ENCODE peak calls at places on chromosomes 13 and 19, in nine cellular contexts. N, U, R, E, B, C, M, J and Z are unnamed samples.

GRCh38 chr13:106619688-106620555 is 52.0 kb upstream of the ARGLU1 start:
- DNase-seq in N (peak), U (no peak), R (peak), E (no peak), B (peak), C (no peak), M (peak), J (peak), Z (peak)

GRCh38 chr19:8081569-8082550 is 29.3 kb downstream of the CCL25 start:
- DNase-seq in N (peak), U (no peak), R (no peak), E (no peak), B (no peak), C (no peak), M (peak), J (no peak), Z (no peak)

GRCh38 chr19:44718441-44719261 is 19.7 kb downstream of the CEACAM16 start:
- DNase-seq in N (no peak), U (peak), R (no peak), E (no peak), B (no peak), C (no peak), M (peak), J (peak), Z (peak)

GRCh38 chr19:31270897-31271568 is 78.2 kb downstream of the TSHZ3 start:
- DNase-seq in N (peak), U (peak), R (no peak), E (peak), B (no peak), C (no peak), M (no peak), J (peak), Z (no peak)

GRCh38 chr19:19386373-19386869 is 19.1 kb upstream of the GATAD2A start:
- DNase-seq in N (no peak), U (no peak), R (no peak), E (peak), B (no peak), C (no peak), M (no peak), J (no peak), Z (no peak)

GRCh38 chr13:72805663-72806341 is 23.9 kb downstream of the PIBF1 start:
- DNase-seq in N (peak), U (no peak), R (no peak), E (no peak), B (no peak), C (no peak), M (peak), J (no peak), Z (no peak)

GRCh38 chr13:39538826-39539555 is 64.0 kb downstream of the LHFPL6 start:
- DNase-seq in N (peak), U (no peak), R (no peak), E (no peak), B (no peak), C (no peak), M (no peak), J (peak), Z (no peak)

GRCh38 chr13:109843695-109844094 is 57.3 kb upstream of the IRS2 start:
- DNase-seq in N (no peak), U (no peak), R (no peak), E (no peak), B (no peak), C (no peak), M (no peak), J (no peak), Z (peak)

GRCh38 chr13:78714717-78715116 is 55.8 kb upstream of the OBI1 start:
- DNase-seq in N (no peak), U (no peak), R (no peak), E (no peak), B (no peak), C (no peak), M (no peak), J (no peak), Z (no peak)

GRCh38 chr19:33005440-33005839 is 33.4 kb downstream of the FAAP24 start:
- DNase-seq in N (no peak), U (no peak), R (no peak), E (no peak), B (no peak), C (no peak), M (no peak), J (no peak), Z (no peak)

GRCh38 chr13:21106089-21106488 is 44.7 kb upstream of the LATS2 start:
- DNase-seq in N (peak), U (no peak), R (no peak), E (no peak), B (peak), C (no peak), M (no peak), J (no peak), Z (no peak)

GRCh38 chr19:31355330-31356289 is 6.4 kb upstream of the TSHZ3 start:
- DNase-seq in N (no peak), U (no peak), R (no peak), E (no peak), B (no peak), C (no peak), M (no peak), J (no peak), Z (no peak)

GRCh38 chr13:105007166-105007808 is 1528.2 kb downstream of the EFNB2 start:
- DNase-seq in N (no peak), U (no peak), R (no peak), E (no peak), B (no peak), C (no peak), M (no peak), J (no peak), Z (no peak)

GRCh38 chr13:71240906-71241305 is 626.1 kb downstream of the DACH1 start:
- DNase-seq in N (peak), U (no peak), R (peak), E (no peak), B (no peak), C (no peak), M (peak), J (no peak), Z (no peak)

GRCh38 chr13:21805733-21806132 is 134.9 kb downstream of the FGF9 start:
- DNase-seq in N (no peak), U (no peak), R (no peak), E (no peak), B (no peak), C (no peak), M (no peak), J (no peak), Z (no peak)

GRCh38 chr19:15810335-15810734 is 5.1 kb downstream of the OR10H1 start:
- DNase-seq in N (no peak), U (peak), R (no peak), E (no peak), B (no peak), C (no peak), M (peak), J (no peak), Z (peak)

GRCh38 chr13:20997301-20998061 is 63.9 kb downstream of the LATS2 start:
- DNase-seq in N (peak), U (no peak), R (no peak), E (no peak), B (peak), C (no peak), M (no peak), J (peak), Z (no peak)

GRCh38 chr13:40318366-40318765 is 348.1 kb downstream of the FOXO1 start:
- DNase-seq in N (peak), U (peak), R (no peak), E (no peak), B (no peak), C (peak), M (peak), J (no peak), Z (peak)

GRCh38 chr19:34926685-34927375 is at the start of gene ZNF30:
- DNase-seq in N (peak), U (peak), R (peak), E (peak), B (peak), C (peak), M (peak), J (peak), Z (peak)

GRCh38 chr13:26964278-26965057 is 203.9 kb upstream of the GPR12 start:
- DNase-seq in N (peak), U (no peak), R (no peak), E (no peak), B (no peak), C (no peak), M (peak), J (peak), Z (no peak)

GRCh38 chr13:48485447-48485846 is 47.4 kb downstream of the RCBTB2 start:
- DNase-seq in N (no peak), U (no peak), R (no peak), E (no peak), B (no peak), C (no peak), M (no peak), J (no peak), Z (no peak)

GRCh38 chr13:50127017-50127725 is 111.9 kb downstream of the KCNRG start:
- DNase-seq in N (peak), U (peak), R (peak), E (peak), B (no peak), C (peak), M (no peak), J (peak), Z (peak)

GRCh38 chr19:49761249-49761624 is 1.9 kb downstream of the TSKS start:
- DNase-seq in N (no peak), U (no peak), R (no peak), E (no peak), B (no peak), C (no peak), M (no peak), J (no peak), Z (no peak)

GRCh38 chr19:49758292-49758691 is 4.8 kb downstream of the TSKS start:
- DNase-seq in N (peak), U (no peak), R (no peak), E (no peak), B (peak), C (no peak), M (no peak), J (peak), Z (peak)

GRCh38 chr19:49764341-49764740 is 1.2 kb upstream of the TSKS start:
- DNase-seq in N (no peak), U (no peak), R (no peak), E (no peak), B (no peak), C (no peak), M (no peak), J (no peak), Z (no peak)

GRCh38 chr19:49763230-49763629 is at the start of gene TSKS:
- DNase-seq in N (no peak), U (no peak), R (no peak), E (no peak), B (no peak), C (no peak), M (no peak), J (no peak), Z (no peak)

GRCh38 chr19:49761625-49762311 is 1.3 kb downstream of the TSKS start:
- DNase-seq in N (peak), U (peak), R (no peak), E (no peak), B (no peak), C (no peak), M (no peak), J (peak), Z (peak)
- TF ChIP-seq CTCF in N (peak), U (peak), R (no peak), E (no peak), B (peak), C (no peak), M (no peak), J (peak), Z (peak)

GRCh38 chr19:2255982-2256685 is at the start of gene JSRP1:
- DNase-seq in N (no peak), U (no peak), R (no peak), E (peak), B (no peak), C (no peak), M (no peak), J (no peak), Z (no peak)

GRCh38 chr19:2260341-2260751 is 4.1 kb upstream of the JSRP1 start:
- DNase-seq in N (no peak), U (no peak), R (no peak), E (no peak), B (no peak), C (no peak), M (peak), J (peak), Z (no peak)

GRCh38 chr19:2259331-2259730 is 3.1 kb upstream of the JSRP1 start:
- DNase-seq in N (no peak), U (no peak), R (no peak), E (no peak), B (no peak), C (no peak), M (peak), J (no peak), Z (no peak)

GRCh38 chr19:2266183-2266993 is 10.2 kb upstream of the JSRP1 start:
- DNase-seq in N (peak), U (peak), R (peak), E (peak), B (no peak), C (no peak), M (peak), J (peak), Z (peak)

DNA sequence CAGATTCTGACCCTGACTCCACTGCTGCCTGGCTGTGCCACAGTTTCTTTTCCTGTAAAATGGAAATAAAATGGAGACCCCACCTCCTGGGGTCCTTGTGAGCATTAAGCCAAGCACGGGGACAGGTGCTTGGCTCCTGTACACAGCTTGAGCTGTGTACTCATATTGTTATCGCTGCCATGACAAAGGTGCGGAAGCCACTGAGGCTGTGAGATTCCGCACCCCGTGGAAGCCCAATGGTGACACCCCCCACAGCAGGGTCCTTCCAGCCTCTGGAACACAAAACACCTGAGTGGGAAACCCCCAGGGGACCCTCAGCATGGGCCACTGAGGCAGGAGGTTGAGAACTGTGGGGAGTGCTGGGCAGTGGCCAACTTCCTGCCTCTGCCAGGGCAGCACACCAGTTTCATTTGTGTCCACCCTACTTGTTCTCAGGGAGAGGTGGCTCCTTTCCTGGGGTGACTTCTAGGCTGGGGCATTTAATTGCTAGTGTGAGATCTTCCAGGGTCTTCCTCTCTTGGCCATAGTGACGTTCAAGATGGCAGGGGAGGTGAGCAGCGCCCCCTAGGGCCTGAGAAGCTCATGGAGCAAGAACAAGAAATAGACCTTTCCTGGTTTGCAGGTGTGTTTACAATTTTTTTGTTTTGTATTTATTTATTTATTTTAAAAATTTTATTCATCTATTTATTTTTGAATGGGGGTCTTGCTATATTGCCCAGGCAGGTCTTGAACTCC is 5.4 kb upstream of the JSRP1 start:
- DNase-seq in N (peak), U (no peak), R (no peak), E (peak), B (no peak), C (no peak), M (no peak), J (peak), Z (no peak)
- TF ChIP-seq CTCF in N (peak), U (no peak), R (peak), E (peak), B (peak), C (peak), M (peak), J (peak), Z (peak)

GRCh38 chr19:52566588-52566987 is 3.5 kb upstream of the ZNF701 start:
- DNase-seq in N (peak), U (no peak), R (no peak), E (no peak), B (no peak), C (no peak), M (peak), J (peak), Z (no peak)

GRCh38 chr19:52567921-52568320 is 2.2 kb upstream of the ZNF701 start:
- DNase-seq in N (no peak), U (no peak), R (no peak), E (no peak), B (no peak), C (no peak), M (no peak), J (no peak), Z (no peak)

GRCh38 chr19:52566121-52566520 is 4.0 kb upstream of the ZNF701 start:
- DNase-seq in N (no peak), U (no peak), R (no peak), E (no peak), B (no peak), C (no peak), M (no peak), J (no peak), Z (no peak)

GRCh38 chr19:52570005-52570861 is at the start of gene ZNF701:
- DNase-seq in N (peak), U (peak), R (peak), E (peak), B (peak), C (peak), M (peak), J (peak), Z (peak)
- TF ChIP-seq CTCF in N (peak), U (peak), R (no peak), E (peak), B (peak), C (peak), M (peak), J (peak), Z (peak)

GRCh38 chr13:112766336-112766735 is 76.5 kb downstream of the ATP11A start:
- DNase-seq in N (no peak), U (no peak), R (no peak), E (no peak), B (no peak), C (no peak), M (no peak), J (no peak), Z (no peak)
- TF ChIP-seq CTCF in N (no peak), U (no peak), R (no peak), E (no peak), B (no peak), C (no peak), M (no peak), J (no peak), Z (no peak)

GRCh38 chr13:98108330-98108729 is 34.6 kb upstream of the FARP1 start:
- DNase-seq in N (no peak), U (no peak), R (no peak), E (no peak), B (no peak), C (no peak), M (no peak), J (peak), Z (no peak)

GRCh38 chr13:98103531-98103930 is 39.4 kb upstream of the FARP1 start:
- DNase-seq in N (no peak), U (no peak), R (no peak), E (no peak), B (no peak), C (no peak), M (no peak), J (no peak), Z (no peak)

GRCh38 chr13:98105929-98106336 is 37.0 kb upstream of the FARP1 start:
- DNase-seq in N (peak), U (no peak), R (no peak), E (no peak), B (no peak), C (no peak), M (no peak), J (peak), Z (no peak)

GRCh38 chr13:98099627-98100026 is 43.3 kb upstream of the FARP1 start:
- DNase-seq in N (no peak), U (no peak), R (no peak), E (no peak), B (no peak), C (no peak), M (no peak), J (no peak), Z (no peak)

DNA sequence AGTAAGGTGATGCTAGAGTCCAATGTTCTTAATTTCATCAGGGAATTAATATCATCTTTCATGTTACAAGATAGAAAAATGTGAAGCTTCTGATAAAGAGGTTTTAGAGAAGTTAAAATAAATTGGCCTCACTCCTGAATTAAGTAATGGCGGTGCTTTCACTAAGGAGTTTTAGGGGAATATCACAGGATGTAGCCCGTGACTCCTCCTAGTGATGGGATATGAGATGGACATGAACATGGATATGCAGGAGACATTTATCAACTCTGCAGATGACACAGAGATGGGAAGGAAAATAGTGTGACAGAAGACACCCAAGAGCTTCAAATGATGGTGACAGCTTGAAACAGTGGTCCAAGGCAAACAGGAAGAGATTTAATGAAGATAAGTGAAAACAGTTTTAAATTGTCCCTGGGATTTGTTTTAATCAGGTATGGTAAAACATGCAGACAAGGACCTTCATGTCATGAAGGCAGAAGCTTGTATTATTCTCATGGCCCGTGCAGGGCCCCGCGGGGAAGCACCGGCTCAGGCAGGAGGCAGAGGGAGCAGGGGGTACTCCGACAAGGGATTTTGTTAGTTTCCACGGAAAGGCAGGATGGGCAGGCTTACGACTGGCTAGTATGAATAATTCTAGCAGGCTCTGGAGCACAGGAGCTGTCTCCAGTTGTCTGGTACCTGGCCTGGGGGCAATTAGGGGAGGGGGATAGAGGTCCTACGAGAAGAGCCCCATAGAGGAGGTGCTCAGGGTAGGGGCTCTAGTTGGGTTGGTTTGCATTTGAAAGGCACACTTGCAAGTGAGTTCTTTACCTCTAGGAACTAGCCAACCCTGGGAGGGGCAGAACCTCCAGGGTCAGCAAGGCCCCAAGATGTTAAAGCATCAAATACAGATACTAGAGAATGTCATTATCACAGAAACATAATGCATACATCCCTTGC is 38.7 kb upstream of the FARP1 start:
- DNase-seq in N (peak), U (no peak), R (no peak), E (no peak), B (no peak), C (no peak), M (peak), J (peak), Z (no peak)
- TF ChIP-seq CTCF in N (peak), U (no peak), R (no peak), E (no peak), B (peak), C (peak), M (no peak), J (peak), Z (no peak)

GRCh38 chr19:11035441-11036377 is 53.6 kb upstream of the LDLR start:
- DNase-seq in N (peak), U (peak), R (peak), E (peak), B (peak), C (peak), M (peak), J (peak), Z (peak)
- TF ChIP-seq CTCF in N (peak), U (peak), R (peak), E (peak), B (peak), C (peak), M (peak), J (peak), Z (peak)